ENCODE peak calls at places on chromosome 12, in five cellular contexts. W is endodermal cell, F is A549, K is hepatocyte, C is heart left ventricle. O is an unnamed sample. For H3K4me1, the result is how much of the 10 kb centered on the place peaks cover.

GRCh38 chr12:12821975-12822374 is 8.8 kb downstream of the DDX47 start:
- DNase-seq in K (no peak), C (no peak), F (no peak), W (no peak), O (no peak)

GRCh38 chr12:110141389-110141788 is 17.2 kb downstream of the IFT81 start:
- DNase-seq in F (no peak), W (no peak), K (peak), C (peak), O (peak)

GRCh38 chr12:44117368-44117767 is 281.5 kb downstream of the TMEM117 start:
- DNase-seq in W (no peak), F (no peak), K (no peak), C (no peak), O (no peak)

GRCh38 chr12:47194501-47194900 is 114.7 kb upstream of the AMIGO2 start:
- DNase-seq in W (no peak), F (no peak), C (no peak), K (no peak), O (no peak)

GRCh38 chr12:15682826-15683225 is 106.4 kb downstream of the EPS8 start:
- DNase-seq in F (peak), C (no peak), K (no peak), W (no peak), O (no peak)

GRCh38 chr12:16019131-16019530 is 108.0 kb downstream of the DERA start:
- DNase-seq in W (no peak), F (no peak), K (no peak), C (no peak), O (no peak)

GRCh38 chr12:5567021-5567744 is 135.3 kb downstream of the NTF3 start:
- DNase-seq in C (peak), W (no peak), K (peak), F (no peak), O (no peak)

GRCh38 chr12:28253175-28253641 is 63.0 kb downstream of the CCDC91 start:
- DNase-seq in W (no peak), F (no peak), K (no peak), C (no peak), O (no peak)

GRCh38 chr12:64682572-64683277 is 72.4 kb downstream of the RASSF3 start:
- DNase-seq in C (peak), W (peak), F (peak), K (peak), O (peak)

GRCh38 chr12:110563702-110564470 is 19.2 kb downstream of the PPTC7 start:
- DNase-seq in W (no peak), K (no peak), C (no peak), F (no peak), O (peak)

GRCh38 chr12:121536929-121537813 is 43.7 kb downstream of the KDM2B start:
- DNase-seq in K (peak), C (peak), W (peak), F (peak), O (peak)

GRCh38 chr12:21941522-21942376 is 523 bp upstream of the ABCC9 start:
- DNase-seq in K (peak), C (peak), F (no peak), W (peak), O (peak)

GRCh38 chr12:11877869-11878780 is 192.6 kb upstream of the BCL2L14 start:
- DNase-seq in F (peak), K (peak), W (peak), C (no peak), O (peak)

GRCh38 chr12:131604146-131604844 is 106.6 kb upstream of the SFSWAP start:
- DNase-seq in C (no peak), K (no peak), W (no peak), F (no peak), O (no peak)

GRCh38 chr12:119802472-119802871 is 74.6 kb downstream of the CIT start:
- DNase-seq in F (no peak), C (no peak), K (peak), W (no peak), O (peak)

GRCh38 chr12:81176796-81177195 is 98.9 kb downstream of the ACSS3 start:
- DNase-seq in K (no peak), W (no peak), F (no peak), C (no peak), O (no peak)

GRCh38 chr12:12837025-12837872 is 24.1 kb downstream of the DDX47 start:
- DNase-seq in C (no peak), K (peak), F (peak), W (peak), O (peak)

GRCh38 chr12:12791756-12792346 is 6.4 kb downstream of the APOLD1 start:
- DNase-seq in C (peak), F (peak), W (no peak), K (peak), O (no peak)

GRCh38 chr12:75315518-75315917 is 14.6 kb downstream of the CAPS2 start:
- DNase-seq in K (no peak), F (peak), C (no peak), W (no peak), O (no peak)

GRCh38 chr12:95918194-95918993 is 24.0 kb downstream of the CCDC38 start:
- DNase-seq in F (peak), W (peak), C (peak), K (peak), O (peak)

GRCh38 chr12:10936495-10936894 is 2.6 kb downstream of the TAS2R14 start:
- DNase-seq in F (no peak), K (no peak), W (no peak), C (no peak), O (no peak)

GRCh38 chr12:101696477-101697196 is 803 bp upstream of the CHPT1 start:
- DNase-seq in W (no peak), K (peak), C (peak), F (no peak), O (peak)

GRCh38 chr12:75439048-75439447 is 41.5 kb upstream of the GLIPR1 start:
- DNase-seq in F (no peak), C (no peak), K (no peak), W (no peak), O (no peak)

GRCh38 chr12:32108829-32109228 is 2.2 kb downstream of the BICD1 start:
- DNase-seq in F (no peak), C (no peak), K (no peak), W (no peak), O (no peak)

GRCh38 chr12:68880660-68881325 is 52.2 kb downstream of the CPM start:
- DNase-seq in F (no peak), K (no peak), C (no peak), W (no peak), O (peak)

GRCh38 chr12:99766408-99766807 is 118.9 kb downstream of the GARIN6 start:
- DNase-seq in C (no peak), K (no peak), W (no peak), F (no peak), O (no peak)

GRCh38 chr12:75784591-75784990 is 247.0 kb downstream of the PHLDA1 start:
- DNase-seq in C (peak), F (peak), W (no peak), K (peak), O (peak)

GRCh38 chr12:3604750-3605638 is 114.0 kb downstream of the PRMT8 start:
- DNase-seq in W (peak), F (no peak), C (peak), K (no peak), O (peak)

GRCh38 chr12:49055978-49056754 is 4.4 kb downstream of the KMT2D start:
- DNase-seq in C (peak), K (peak), F (peak), W (peak), O (peak)

GRCh38 chr12:6383572-6384498 is at the start of gene LTBR:
- DNase-seq in F (peak), K (peak), W (peak), C (peak), O (peak)

GRCh38 chr12:18323159-18323558 is 61.8 kb downstream of the PIK3C2G start:
- DNase-seq in C (no peak), K (no peak), F (no peak), W (no peak), O (no peak)

GRCh38 chr12:64730585-64730964 is 28.6 kb downstream of the GNS start:
- DNase-seq in W (no peak), F (no peak), K (no peak), C (no peak), O (no peak)

GRCh38 chr12:120290541-120291312 is 976 bp downstream of the RNU4-2 start:
- DNase-seq in C (no peak), K (peak), W (peak), F (peak), O (peak)

GRCh38 chr12:108980831-108981618 is 39.8 kb downstream of the SVOP start:
- DNase-seq in W (no peak), F (no peak), C (peak), K (no peak), O (no peak)

GRCh38 chr12:25194211-25194610 is 749 bp downstream of the DNAI7 start:
- DNase-seq in W (no peak), K (no peak), C (no peak), F (no peak), O (no peak)

DNA sequence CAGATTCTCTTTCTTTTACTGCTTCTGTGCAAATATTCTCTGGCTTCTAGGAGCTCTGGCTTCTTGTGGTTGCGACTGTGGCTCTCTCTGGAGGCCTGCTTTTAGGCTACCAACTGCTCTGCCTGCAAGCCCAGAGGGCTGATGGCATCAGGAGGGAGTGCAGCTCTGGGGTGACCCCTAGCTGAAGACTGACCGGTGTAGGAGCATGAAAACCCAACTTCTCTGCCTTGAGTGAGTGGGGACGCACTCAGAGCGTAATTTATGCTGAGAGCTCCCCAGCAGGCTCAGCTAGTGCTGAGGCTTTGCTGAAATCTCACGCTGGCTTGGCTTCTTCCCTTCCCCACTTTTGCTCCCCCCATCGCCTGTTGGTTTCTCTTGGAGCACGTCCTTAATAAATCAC is 29.9 kb upstream of the RBM19 start:
- DNase-seq in F (no peak), W (peak), K (no peak), C (no peak), O (no peak)
- TF ChIP-seq CTCF in F (no peak), W (peak), K (no peak), C (no peak), O (no peak)

DNA sequence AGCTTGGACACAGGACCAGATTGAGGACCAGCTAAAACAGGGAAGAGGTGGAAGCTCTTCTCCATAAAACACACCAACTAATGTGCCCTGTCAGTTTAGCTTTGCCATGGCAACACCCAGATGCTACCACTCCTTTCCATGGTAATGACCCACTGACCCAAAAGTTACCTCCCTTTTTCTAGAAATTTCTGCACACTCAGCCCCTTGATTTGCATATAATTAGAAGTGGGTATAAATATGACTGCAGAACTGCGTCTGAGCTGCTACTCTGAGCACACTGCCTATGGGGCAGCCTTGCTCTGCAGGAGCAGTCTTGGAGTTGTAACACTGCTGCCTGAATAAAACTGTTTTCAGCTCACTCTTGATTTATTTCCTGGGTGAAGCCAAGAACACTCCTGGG is 3.2 kb upstream of the TDG start:
- DNase-seq in F (no peak), W (no peak), C (no peak), K (no peak), O (no peak)
- H3K4me1 ChIP-seq in F (under half), W (under half), C (under half), K (under half), O (under half)

GRCh38 chr12:53977596-53978464 is 3.1 kb upstream of the HOTAIR start:
- DNase-seq in C (no peak), F (no peak), W (no peak), K (no peak), O (no peak)

GRCh38 chr12:53975019-53975815 is 463 bp upstream of the HOTAIR start:
- DNase-seq in W (peak), F (no peak), K (no peak), C (no peak), O (no peak)

GRCh38 chr12:53976823-53977595 is 2.3 kb upstream of the HOTAIR start:
- DNase-seq in K (no peak), C (no peak), W (no peak), F (no peak), O (no peak)

GRCh38 chr12:53975816-53976152 is 1.0 kb upstream of the HOTAIR start:
- DNase-seq in F (no peak), C (no peak), K (no peak), W (no peak), O (no peak)

GRCh38 chr12:53976172-53976822 is 1.5 kb upstream of the HOTAIR start:
- DNase-seq in W (peak), C (no peak), F (no peak), K (no peak), O (no peak)
- H3K4me3 ChIP-seq in W (no peak), C (no peak), F (no peak), K (no peak), O (no peak)

DNA sequence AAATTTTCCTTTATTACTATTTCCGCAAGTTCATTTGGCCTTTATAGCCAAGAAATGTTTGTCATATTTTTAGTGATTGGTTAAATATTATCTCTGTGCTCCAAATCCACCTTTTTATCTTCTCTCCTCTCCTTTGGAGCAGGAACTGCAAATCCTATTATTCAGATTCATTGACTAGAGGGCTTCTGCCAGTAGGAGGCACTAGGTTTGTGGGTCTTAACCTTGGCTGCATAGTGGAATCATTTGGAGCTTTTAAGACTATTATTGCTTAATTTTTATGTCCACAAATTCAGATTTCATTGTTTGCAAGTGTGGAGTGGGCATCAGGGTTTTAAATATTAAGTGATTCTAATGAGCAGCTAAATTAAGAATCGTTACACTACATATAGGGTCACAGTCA is 75.3 kb upstream of the SYT10 start:
- DNase-seq in K (no peak), W (peak), C (no peak), F (no peak), O (no peak)
- TF ChIP-seq CTCF in K (peak), W (peak), C (no peak), F (no peak), O (peak)

GRCh38 chr12:116152268-116152667 is 125.2 kb downstream of the MED13L start:
- DNase-seq in K (no peak), F (peak), W (peak), C (no peak), O (no peak)
- H3K4me1 ChIP-seq in K (under half), F (half or more), W (under half), C (under half), O (under half)

GRCh38 chr12:14258468-14258947 is 107.0 kb upstream of the ATF7IP start:
- DNase-seq in F (no peak), W (no peak), C (no peak), K (peak), O (peak)
- H3K4me3 ChIP-seq in F (no peak), W (peak), C (no peak), K (no peak), O (no peak)

DNA sequence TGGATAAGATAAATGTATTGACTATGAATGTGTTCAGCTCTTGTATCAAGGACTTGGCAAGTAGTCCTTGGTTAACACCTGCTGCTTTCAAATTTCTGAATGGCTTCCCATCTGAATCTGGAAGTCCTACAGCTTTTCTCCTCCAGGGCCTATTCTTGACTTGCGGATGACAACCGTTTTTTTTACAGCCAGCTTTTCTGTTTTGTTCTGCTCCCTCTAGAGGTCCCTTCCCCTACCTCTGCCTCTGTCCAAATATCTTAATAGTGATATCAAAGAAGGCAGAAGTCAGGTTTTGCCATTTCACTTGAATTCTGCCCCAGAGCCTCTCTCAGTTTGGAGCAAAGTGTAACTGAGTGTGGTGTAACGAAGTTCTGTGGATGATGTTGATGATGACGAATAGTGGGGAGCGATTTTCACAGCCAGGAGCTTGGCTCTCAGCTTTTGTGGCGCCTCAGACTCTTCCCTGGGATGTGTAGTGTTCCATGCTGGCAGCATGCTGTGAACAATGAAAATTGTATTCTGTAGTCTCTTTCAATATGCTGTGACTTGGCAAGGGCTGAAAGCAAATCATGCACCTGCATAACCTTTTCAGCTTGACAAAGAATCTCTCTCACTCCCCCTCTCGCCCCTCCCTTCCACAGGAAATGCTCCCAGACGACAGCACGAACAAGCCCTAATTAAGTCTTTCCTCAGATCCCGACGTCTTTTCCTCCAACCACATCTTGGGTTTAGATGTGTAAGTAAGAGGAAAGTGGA is 5.0 kb upstream of the SLC4A8 start:
- DNase-seq in C (no peak), K (no peak), F (peak), W (peak), O (no peak)
- TF ChIP-seq CTCF in C (no peak), K (no peak), F (no peak), W (peak), O (no peak)

DNA sequence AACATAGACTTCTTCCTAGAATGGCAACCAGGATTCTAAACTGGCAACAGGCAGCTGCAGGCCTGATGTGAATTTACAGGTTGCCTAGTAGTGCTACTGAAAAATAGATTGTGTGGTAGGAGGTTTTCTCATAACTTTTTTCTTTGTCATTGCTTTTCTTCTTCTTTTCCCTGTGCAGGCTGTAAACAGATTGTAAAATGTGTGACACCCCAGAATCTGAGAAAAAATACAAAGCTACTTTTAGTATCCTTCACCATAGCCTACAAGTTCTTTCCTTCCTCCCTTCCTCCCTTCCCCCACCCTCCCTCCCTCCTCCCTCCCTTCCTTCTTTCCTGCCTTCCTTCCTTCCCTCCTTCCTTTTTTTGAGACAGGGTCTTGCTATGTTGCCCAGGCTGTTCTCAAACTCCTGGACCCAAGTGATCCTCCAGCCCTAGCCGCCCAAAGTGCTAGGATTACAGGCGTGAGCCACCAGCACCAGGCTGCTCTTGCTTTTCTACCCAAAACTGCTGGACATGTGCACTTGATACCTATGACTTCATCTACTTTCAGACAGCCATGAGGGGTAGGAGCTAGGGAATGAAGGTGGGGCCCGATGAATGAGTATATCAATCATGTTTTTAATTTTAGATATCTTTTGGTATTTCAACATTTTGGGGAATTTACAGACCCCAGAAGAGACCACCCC is 114.2 kb upstream of the EEA1 start:
- DNase-seq in W (no peak), F (no peak), C (no peak), K (no peak), O (no peak)
- H3K4me1 ChIP-seq in W (under half), F (under half), C (under half), K (under half), O (under half)

O was measured in adrenal gland.